ENCODE peak calls at places on chromosome 2, in ten cellular contexts. O is right atrium auricular region, F is nephron progenitor cell, D is lower leg skin, K is Calu3, P is AG09309, H is uterus, L is endothelial cell, G is type B pancreatic cell, Q is mesothelial cell of epicardium. B is an unnamed sample.
A peak's percentile ranks its signal among the peaks of the same experiment; 100 is the strongest.

GRCh38 chr2:169091256-169091655 is 21.9 kb downstream of the DHRS9 start:
- DNase-seq in K (no peak), O (no peak), D (no peak), P (no peak), G (no peak), Q (no peak), F (no peak), L (no peak), H (no peak), B (no peak)

GRCh38 chr2:200742426-200742825 is 69.3 kb upstream of the BZW1 start:
- DNase-seq in H (no peak), L (no peak), F (no peak), D (peak; percentile 41), K (no peak), G (no peak), O (peak; percentile 87), Q (no peak), P (no peak), B (no peak)

GRCh38 chr2:127611076-127611925 is 34.7 kb upstream of the GPR17 start:
- DNase-seq in K (no peak), O (no peak), Q (no peak), F (no peak), H (no peak), D (no peak), G (peak; percentile 57), L (no peak), P (no peak), B (no peak)

GRCh38 chr2:148674063-148675020 is 29.8 kb downstream of the EPC2 start:
- DNase-seq in F (no peak), P (no peak), D (no peak), O (no peak), L (peak; percentile 31), G (no peak), Q (no peak), H (no peak), K (peak; percentile 43), B (peak; percentile 55)

GRCh38 chr2:47724221-47724981 is 58.5 kb upstream of the MSH6 start:
- DNase-seq in H (no peak), P (no peak), K (no peak), G (no peak), F (no peak), Q (no peak), O (no peak), L (no peak), D (no peak), B (no peak)

GRCh38 chr2:133439281-133439920 is 128.9 kb downstream of the NCKAP5 start:
- DNase-seq in Q (no peak), O (no peak), P (no peak), G (no peak), L (no peak), F (no peak), D (no peak), K (no peak), H (no peak), B (no peak)

GRCh38 chr2:166888180-166888579 is at the start of gene XIRP2:
- DNase-seq in D (no peak), Q (no peak), P (no peak), L (no peak), K (no peak), F (no peak), H (no peak), G (no peak), O (no peak), B (no peak)

GRCh38 chr2:119531292-119531691 is 7.0 kb upstream of the SCTR start:
- DNase-seq in G (no peak), L (no peak), P (no peak), D (no peak), K (no peak), Q (no peak), O (no peak), H (no peak), F (no peak), B (no peak)

GRCh38 chr2:113248997-113249770 is 29.5 kb downstream of the PAX8 start:
- DNase-seq in D (peak; percentile 77), L (peak; percentile 84), H (peak; percentile 65), F (peak; percentile 77), O (peak; percentile 93), P (peak; percentile 25), K (peak; percentile 84), Q (peak; percentile 46), G (no peak), B (peak; percentile 86)

GRCh38 chr2:133837441-133838090 is 269.3 kb upstream of the NCKAP5 start:
- DNase-seq in D (no peak), L (no peak), H (no peak), Q (no peak), P (no peak), F (no peak), K (no peak), G (no peak), O (peak; percentile 50), B (no peak)

GRCh38 chr2:28119631-28120030 is 229.1 kb downstream of the BABAM2 start:
- DNase-seq in Q (no peak), O (no peak), K (no peak), H (no peak), L (no peak), P (no peak), G (no peak), D (no peak), F (no peak), B (no peak)

GRCh38 chr2:150643106-150643730 is 155.8 kb upstream of the RND3 start:
- DNase-seq in G (no peak), H (no peak), K (no peak), F (no peak), L (no peak), D (no peak), O (no peak), Q (no peak), P (no peak), B (no peak)

GRCh38 chr2:191612496-191612895 is 65.4 kb upstream of the NABP1 start:
- DNase-seq in H (no peak), Q (no peak), F (no peak), G (no peak), L (no peak), D (no peak), O (no peak), P (peak; percentile 84), K (no peak), B (no peak)

GRCh38 chr2:168062054-168062453 is 185.3 kb downstream of the STK39 start:
- DNase-seq in F (no peak), Q (no peak), K (peak; percentile 24), D (no peak), L (no peak), P (no peak), O (no peak), H (no peak), G (no peak), B (no peak)

GRCh38 chr2:219352448-219353023 is 20.0 kb upstream of the RESP18 start:
- DNase-seq in L (peak; percentile 84), P (no peak), D (peak; percentile 37), K (peak; percentile 81), F (peak; percentile 78), G (no peak), O (no peak), H (no peak), Q (no peak), B (peak; percentile 89)
- TF ChIP-seq CTCF in L (peak; percentile 85), P (peak; percentile 71), D (no peak), K (peak; percentile 76), F (peak; percentile 70), G (peak; percentile 80), O (peak; percentile 55), H (no peak), Q (peak; percentile 75), B (peak; percentile 90)

DNA sequence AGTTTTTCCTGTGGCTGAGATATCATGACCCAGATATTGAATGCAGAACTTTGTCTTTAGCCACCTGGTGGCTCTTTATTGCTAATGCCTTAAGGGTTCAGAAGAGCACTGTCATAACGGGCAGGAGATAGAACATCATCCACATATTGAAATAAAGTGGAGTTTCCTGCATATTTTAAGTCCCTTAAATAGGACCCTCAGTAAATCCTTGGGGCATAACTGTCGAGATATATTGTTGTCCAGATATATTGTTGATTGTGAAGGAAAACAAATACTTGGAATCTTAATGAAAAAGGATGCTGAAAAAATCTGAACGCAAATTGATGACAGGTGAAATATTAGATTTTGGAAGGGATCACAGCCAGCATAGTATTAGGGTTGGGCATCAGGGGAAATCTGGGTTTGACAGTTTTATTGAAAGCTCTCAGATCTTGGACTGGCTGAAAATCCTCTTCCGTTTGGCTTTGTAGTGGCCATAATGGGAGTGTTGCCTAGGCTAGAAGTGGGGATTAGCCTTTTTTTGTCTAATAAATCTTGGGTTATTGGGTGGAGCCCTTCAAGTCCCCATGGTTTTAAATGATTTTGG is 13.9 kb upstream of the ZDBF2 start:
- DNase-seq in Q (no peak), G (no peak), K (peak; percentile 20), O (no peak), F (no peak), L (peak; percentile 9), P (peak; percentile 32), H (no peak), D (no peak), B (no peak)
- TF ChIP-seq CTCF in Q (peak; percentile 50), G (peak; percentile 70), K (peak; percentile 38), O (peak; percentile 51), F (peak; percentile 37), L (peak; percentile 48), P (peak; percentile 63), H (no peak), D (no peak), B (no peak)

GRCh38 chr2:236239276-236240065 is 24.7 kb downstream of the ASB18 start:
- DNase-seq in Q (no peak), H (no peak), P (no peak), O (no peak), G (peak; percentile 40), D (no peak), L (no peak), F (no peak), K (peak; percentile 19), B (no peak)

GRCh38 chr2:236238756-236239155 is 25.4 kb downstream of the ASB18 start:
- DNase-seq in L (no peak), O (no peak), H (no peak), D (no peak), Q (no peak), G (peak; percentile 65), P (no peak), K (no peak), F (no peak), B (no peak)

GRCh38 chr2:236237468-236238190 is 26.6 kb downstream of the ASB18 start:
- DNase-seq in D (no peak), L (peak; percentile 41), O (no peak), K (no peak), H (no peak), F (peak; percentile 63), Q (no peak), G (no peak), P (no peak), B (no peak)

GRCh38 chr2:236240228-236240990 is 23.8 kb downstream of the ASB18 start:
- DNase-seq in O (no peak), K (peak; percentile 74), D (no peak), P (peak; percentile 1), L (no peak), G (peak; percentile 56), F (no peak), H (no peak), Q (no peak), B (no peak)

GRCh38 chr2:236236559-236237450 is 27.4 kb downstream of the ASB18 start:
- DNase-seq in D (no peak), O (no peak), G (peak; percentile 67), L (no peak), P (no peak), K (no peak), F (peak; percentile 32), H (no peak), Q (no peak), B (no peak)
- TF ChIP-seq CTCF in D (no peak), O (no peak), G (peak; percentile 29), L (no peak), P (no peak), K (no peak), F (no peak), H (no peak), Q (no peak), B (no peak)

GRCh38 chr2:198141726-198142125 is 337.3 kb downstream of the PLCL1 start:
- DNase-seq in Q (no peak), L (no peak), K (no peak), D (no peak), O (no peak), F (no peak), G (no peak), P (no peak), H (no peak), B (no peak)
- TF ChIP-seq CTCF in Q (no peak), L (no peak), K (no peak), D (no peak), O (no peak), F (no peak), G (no peak), P (no peak), H (no peak), B (no peak)